ENCODE peak calls at places on chromosome X, in five cellular contexts. P, V, I, L and C are unnamed samples.

GRCh38 chrX:23503835-23504539 is 163.3 kb upstream of the PRDX4 start:
- DNase-seq in L (no peak), I (peak; percentile 95), P (peak; percentile 66), V (peak; percentile 83), C (no peak)

GRCh38 chrX:149275836-149276235 is 229.3 kb downstream of the IDS start:
- DNase-seq in V (no peak), L (no peak), P (no peak), I (no peak), C (no peak)

GRCh38 chrX:135295238-135295943 is 13.9 kb upstream of the ETDC start:
- DNase-seq in V (peak; percentile 33), P (peak; percentile 39), L (peak; percentile 79), I (peak; percentile 11), C (peak; percentile 53)

GRCh38 chrX:53280703-53281320 is 572 bp downstream of the IQSEC2 start:
- DNase-seq in L (no peak), V (no peak), P (peak; percentile 35), I (peak; percentile 54), C (no peak)

GRCh38 chrX:298993-299392 is 17.8 kb downstream of the PLCXD1 start:
- DNase-seq in V (no peak), L (no peak), I (no peak), P (no peak), C (no peak)

GRCh38 chrX:140725500-140725899 is 15.9 kb downstream of the LINC00632 start:
- DNase-seq in P (no peak), V (no peak), L (no peak), I (no peak), C (no peak)

GRCh38 chrX:136336623-136337022 is 35.9 kb downstream of the ADGRG4 start:
- DNase-seq in L (no peak), V (no peak), I (no peak), P (no peak), C (no peak)

GRCh38 chrX:18390941-18391538 is 34.4 kb upstream of the CDKL5 start:
- DNase-seq in L (peak; percentile 53), P (peak; percentile 63), I (peak; percentile 85), V (peak; percentile 64), C (peak; percentile 28)

GRCh38 chrX:9493936-9494335 is 29.1 kb downstream of the TBL1X start:
- DNase-seq in P (no peak), L (no peak), V (no peak), I (no peak), C (no peak)

GRCh38 chrX:154399527-154400368 is 1.6 kb downstream of the RPL10 start:
- DNase-seq in I (no peak), L (no peak), P (no peak), V (no peak), C (no peak)

GRCh38 chrX:1212532-1212931 is at the start of gene CRLF2:
- DNase-seq in I (no peak), V (no peak), L (peak; percentile 37), P (no peak), C (peak; percentile 64)

GRCh38 chrX:33434256-33435092 is 223.1 kb upstream of the DMD start:
- DNase-seq in L (peak; percentile 56), V (peak; percentile 50), I (peak; percentile 74), P (peak; percentile 37), C (peak; percentile 3)
- TF ChIP-seq CTCF in L (peak; percentile 71), V (peak; percentile 67), I (peak; percentile 49), P (peak; percentile 57), C (peak; percentile 17)

DNA sequence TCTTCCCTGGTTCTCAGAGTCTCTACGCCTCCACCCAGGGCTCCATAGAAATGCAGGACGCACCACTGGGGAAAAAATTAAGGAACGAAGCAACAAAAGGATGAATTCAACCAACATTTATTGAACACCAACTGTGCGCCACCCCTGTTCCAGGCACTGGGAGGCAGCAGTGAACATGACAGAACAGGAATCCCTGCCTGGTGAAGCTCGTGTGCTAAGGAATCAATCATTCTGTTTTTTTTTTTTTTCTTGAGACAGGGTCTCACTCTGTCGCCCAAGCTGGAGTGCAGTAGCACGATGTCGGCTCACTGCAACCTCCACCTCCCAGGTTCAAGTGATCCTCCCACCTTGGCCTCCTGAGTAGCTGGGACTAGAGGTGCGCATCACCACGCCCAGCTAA is 1.9 kb upstream of the FTSJ1 start:
- DNase-seq in V (no peak), P (no peak), I (no peak), L (no peak), C (no peak)
- TF ChIP-seq CTCF in V (no peak), P (peak; percentile 26), I (no peak), L (peak; percentile 33), C (no peak)

GRCh38 chrX:122739770-122740169 is 444.3 kb upstream of the GRIA3 start:
- DNase-seq in I (no peak), L (no peak), P (no peak), V (no peak), C (no peak)
- TF ChIP-seq CTCF in I (no peak), L (no peak), P (no peak), V (no peak), C (no peak)

DNA sequence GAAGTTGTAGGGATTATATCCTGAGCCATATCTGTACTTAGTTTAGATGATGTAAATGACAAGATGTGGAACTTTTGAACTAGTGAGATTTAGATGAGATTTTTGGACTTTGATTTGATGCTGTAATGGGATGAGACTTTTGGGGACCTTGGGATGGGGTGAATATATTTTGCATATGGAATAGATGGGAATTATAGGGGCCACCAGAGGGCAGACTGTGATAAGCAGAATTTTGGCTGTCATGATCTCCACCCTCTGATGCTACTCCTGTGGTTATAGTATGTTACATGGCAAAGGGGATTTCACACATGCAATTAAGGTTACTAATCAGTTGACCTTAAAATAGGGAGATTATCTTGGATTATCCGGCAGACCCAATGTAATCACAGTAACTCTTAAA is 214.0 kb upstream of the NHS start:
- DNase-seq in I (no peak), L (no peak), P (no peak), V (no peak), C (no peak)
- TF ChIP-seq CTCF in I (no peak), L (peak; percentile 9), P (no peak), V (no peak), C (no peak)

GRCh38 chrX:68823413-68824151 is 5.2 kb upstream of the EFNB1 start:
- DNase-seq in V (peak; percentile 19), I (no peak), P (no peak), L (no peak), C (no peak)
- TF ChIP-seq CTCF in V (no peak), I (no peak), P (no peak), L (no peak), C (no peak)

GRCh38 chrX:38271154-38271716 is 50.6 kb upstream of the SRPX start:
- DNase-seq in V (no peak), I (no peak), L (no peak), P (no peak), C (peak; percentile 13)
- TF ChIP-seq CTCF in V (no peak), I (no peak), L (no peak), P (no peak), C (no peak)